ENCODE peak calls at places on chromosomes 16 and 17, in four cellular contexts. D is NCI-H510A treated with DMSO at 0.1 percent for 48 hours, L is NB4, Y is myocyte. M is an unnamed sample.

GRCh38 chr16:85659336-85659735 is 29.4 kb downstream of the GINS2 start:
- DNase-seq in D (no peak), L (no peak), Y (no peak), M (no peak)

GRCh38 chr16:30374538-30374937 is at the start of gene MYL11:
- DNase-seq in D (no peak), L (no peak), Y (peak), M (no peak)

GRCh38 chr17:42163113-42163512 is 8.3 kb upstream of the RAB5C start:
- DNase-seq in D (no peak), L (peak), Y (no peak), M (peak)

GRCh38 chr17:40350410-40351184 is 13.9 kb downstream of the GJD3 start:
- DNase-seq in D (no peak), L (no peak), Y (no peak), M (no peak)

GRCh38 chr17:78980624-78980972 is 875 bp upstream of the LGALS3BP start:
- DNase-seq in D (no peak), L (no peak), Y (no peak), M (no peak)

GRCh38 chr17:59668816-59669215 is 38.4 kb downstream of the PTRH2 start:
- DNase-seq in D (no peak), L (peak), Y (peak), M (no peak)

GRCh38 chr17:2266045-2266864 is 37.3 kb downstream of the SMG6 start:
- DNase-seq in D (no peak), L (no peak), Y (no peak), M (no peak)

GRCh38 chr16:2194166-2194834 is 2.1 kb downstream of the CASKIN1 start:
- DNase-seq in D (no peak), L (peak), Y (no peak), M (peak)

GRCh38 chr16:89505204-89506112 is 2.7 kb upstream of the SPG7 start:
- DNase-seq in D (peak), L (peak), Y (peak), M (no peak)